ENCODE peak calls at places on chromosomes 3 and 15, in six cellular contexts. S, L, N, P, E and H are unnamed samples.

GRCh38 chr3:187728930-187729583 is 16.2 kb downstream of the BCL6 start:
- ATAC-seq in S (no peak), L (no peak), N (no peak), P (no peak), E (no peak), H (peak)

GRCh38 chr3:34782876-34783275 is 856.4 kb upstream of the ARPP21 start:
- ATAC-seq in S (no peak), L (no peak), N (no peak), P (no peak), E (no peak), H (no peak)

GRCh38 chr15:63052961-63053698 is 10.6 kb downstream of the TPM1 start:
- ATAC-seq in S (peak), L (peak), N (no peak), P (no peak), E (peak), H (peak)

GRCh38 chr3:123404391-123404790 is 44.5 kb downstream of the ADCY5 start:
- ATAC-seq in S (no peak), L (no peak), N (no peak), P (no peak), E (no peak), H (peak)

GRCh38 chr3:131840151-131840797 is 194.5 kb downstream of the CPNE4 start:
- ATAC-seq in S (no peak), L (no peak), N (no peak), P (no peak), E (no peak), H (no peak)

GRCh38 chr3:173711619-173712018 is 314.1 kb downstream of the NLGN1 start:
- ATAC-seq in S (peak), L (peak), N (no peak), P (peak), E (no peak), H (no peak)

GRCh38 chr3:61560452-61561373 is 658 bp upstream of the PTPRG start:
- ATAC-seq in S (peak), L (peak), N (no peak), P (peak), E (peak), H (peak)

GRCh38 chr3:169846458-169847193 is 23.1 kb downstream of the LRRC31 start:
- ATAC-seq in S (no peak), L (no peak), N (peak), P (no peak), E (no peak), H (no peak)

GRCh38 chr3:49120438-49121135 is at the start of gene USP19:
- ATAC-seq in S (peak), L (peak), N (peak), P (peak), E (peak), H (peak)

GRCh38 chr3:194447161-194447560 is 39.6 kb downstream of the ATP13A3 start:
- ATAC-seq in S (peak), L (peak), N (no peak), P (no peak), E (no peak), H (no peak)

GRCh38 chr3:101819649-101820202 is 29.6 kb upstream of the NFKBIZ start:
- ATAC-seq in S (peak), L (no peak), N (no peak), P (no peak), E (no peak), H (no peak)

GRCh38 chr15:66715736-66716667 is 14.0 kb downstream of the SMAD6 start:
- ATAC-seq in S (no peak), L (no peak), N (no peak), P (no peak), E (no peak), H (no peak)

GRCh38 chr3:196255776-196256175 is 31.8 kb downstream of the PCYT1A start:
- ATAC-seq in S (no peak), L (no peak), N (no peak), P (no peak), E (no peak), H (no peak)

GRCh38 chr3:12964713-12965612 is 108.3 kb downstream of the IQSEC1 start:
- ATAC-seq in S (no peak), L (peak), N (no peak), P (no peak), E (no peak), H (no peak)

GRCh38 chr15:45664451-45664850 is 29.6 kb downstream of the SQOR start:
- ATAC-seq in S (no peak), L (no peak), N (no peak), P (no peak), E (no peak), H (no peak)

GRCh38 chr15:44034933-44035624 is 160.0 kb downstream of the FRMD5 start:
- ATAC-seq in S (no peak), L (no peak), N (no peak), P (peak), E (no peak), H (no peak)

GRCh38 chr15:45372032-45372995 is 6.0 kb downstream of the GATM start:
- ATAC-seq in S (no peak), L (peak), N (no peak), P (no peak), E (no peak), H (no peak)

GRCh38 chr3:190696777-190697501 is 165.6 kb downstream of the GMNC start:
- ATAC-seq in S (peak), L (no peak), N (no peak), P (no peak), E (no peak), H (no peak)

GRCh38 chr3:191499307-191500125 is 38.6 kb downstream of the PYDC2 start:
- ATAC-seq in S (no peak), L (peak), N (no peak), P (no peak), E (no peak), H (no peak)

GRCh38 chr3:14691239-14691638 is 16.3 kb downstream of the C3orf20 start:
- ATAC-seq in S (no peak), L (no peak), N (no peak), P (no peak), E (no peak), H (no peak)

GRCh38 chr3:122577409-122578028 is at the start of gene PARP15:
- ATAC-seq in S (peak), L (no peak), N (peak), P (peak), E (peak), H (peak)

GRCh38 chr3:185914911-185915629 is 22.7 kb downstream of the TRA2B start:
- ATAC-seq in S (no peak), L (no peak), N (no peak), P (no peak), E (no peak), H (no peak)

GRCh38 chr15:65409284-65409631 is 13.5 kb downstream of the IGDCC4 start:
- ATAC-seq in S (peak), L (no peak), N (no peak), P (no peak), E (no peak), H (no peak)

GRCh38 chr3:4395448-4395847 is 71.6 kb downstream of the SUMF1 start:
- ATAC-seq in S (no peak), L (no peak), N (no peak), P (no peak), E (no peak), H (no peak)

GRCh38 chr15:27826902-27827321 is 272.2 kb downstream of the OCA2 start:
- ATAC-seq in S (no peak), L (no peak), N (no peak), P (no peak), E (no peak), H (no peak)

GRCh38 chr3:187398955-187399354 is 30.8 kb downstream of the RTP4 start:
- ATAC-seq in S (no peak), L (no peak), N (no peak), P (no peak), E (no peak), H (no peak)

GRCh38 chr15:70783041-70783440 is 19.7 kb upstream of the UACA start:
- ATAC-seq in S (no peak), L (no peak), N (no peak), P (no peak), E (no peak), H (no peak)

GRCh38 chr3:39106281-39107055 is 959 bp downstream of the GORASP1 start:
- ATAC-seq in S (no peak), L (no peak), N (peak), P (no peak), E (no peak), H (no peak)

GRCh38 chr3:33115024-33115768 is 1.4 kb downstream of the CRTAP start:
- ATAC-seq in S (peak), L (no peak), N (no peak), P (peak), E (peak), H (peak)

GRCh38 chr15:82768414-82769081 is 37.3 kb downstream of the FSD2 start:
- ATAC-seq in S (no peak), L (no peak), N (no peak), P (no peak), E (no peak), H (no peak)

GRCh38 chr3:38614091-38614490 is 35.4 kb downstream of the SCN5A start:
- ATAC-seq in S (no peak), L (no peak), N (no peak), P (no peak), E (no peak), H (no peak)

GRCh38 chr3:153829596-153830170 is 291.5 kb upstream of the ARHGEF26 start:
- ATAC-seq in S (no peak), L (no peak), N (no peak), P (no peak), E (no peak), H (no peak)

GRCh38 chr15:91308855-91309254 is 208.8 kb downstream of the SV2B start:
- ATAC-seq in S (no peak), L (no peak), N (peak), P (no peak), E (no peak), H (no peak)

GRCh38 chr3:116423365-116423764 is 21.9 kb downstream of the LSAMP start:
- ATAC-seq in S (no peak), L (no peak), N (no peak), P (no peak), E (no peak), H (no peak)

GRCh38 chr3:152285509-152285908 is 16.8 kb downstream of the MBNL1 start:
- ATAC-seq in S (no peak), L (no peak), N (no peak), P (no peak), E (no peak), H (no peak)

GRCh38 chr3:48219543-48219942 is 3.8 kb upstream of the CAMP start:
- ATAC-seq in S (no peak), L (no peak), N (no peak), P (no peak), E (no peak), H (no peak)

GRCh38 chr3:27431116-27431515 is 53.1 kb downstream of the SLC4A7 start:
- ATAC-seq in S (peak), L (peak), N (no peak), P (peak), E (peak), H (peak)

GRCh38 chr3:187833799-187834578 is 88.7 kb upstream of the BCL6 start:
- ATAC-seq in S (no peak), L (no peak), N (no peak), P (no peak), E (no peak), H (no peak)